ENCODE peak calls at places on chromosomes 5 and 9, in five cellular contexts. G is astrocyte, V is astrocyte of the cerebellum, F is hepatocyte, J is GM23338. W is an unnamed sample.

GRCh38 chr9:83511051-83511450 is 27.1 kb downstream of the FRMD3 start:
- DNase-seq in G (peak; percentile 11), V (no peak), F (no peak), J (no peak), W (no peak)

GRCh38 chr5:169424279-169424955 is 123.5 kb upstream of the SLIT3 start:
- DNase-seq in G (no peak), V (no peak), F (no peak), J (no peak), W (no peak)

GRCh38 chr5:77743181-77743580 is 33.0 kb downstream of the TBCA start:
- DNase-seq in G (peak; percentile 46), V (no peak), F (no peak), J (no peak), W (no peak)

GRCh38 chr9:91771027-91771426 is 179.0 kb downstream of the ROR2 start:
- DNase-seq in G (peak; percentile 92), V (peak; percentile 90), F (peak; percentile 72), J (peak; percentile 61), W (peak; percentile 46)

GRCh38 chr5:76801159-76801802 is 17.5 kb upstream of the F2RL1 start:
- DNase-seq in G (peak; percentile 94), V (peak; percentile 76), F (no peak), J (no peak), W (no peak)

GRCh38 chr9:130114741-130115140 is 57.5 kb upstream of the NCS1 start:
- DNase-seq in G (peak; percentile 52), V (no peak), F (no peak), J (no peak), W (no peak)

GRCh38 chr5:128216860-128217531 is 133.4 kb downstream of the SLC12A2 start:
- DNase-seq in G (peak; percentile 92), V (peak; percentile 99), F (no peak), J (no peak), W (no peak)

GRCh38 chr9:3751125-3751758 is 225.4 kb upstream of the RFX3 start:
- DNase-seq in G (peak; percentile 82), V (peak; percentile 96), F (no peak), J (peak; percentile 24), W (no peak)

GRCh38 chr9:93910598-93910997 is 44.6 kb downstream of the BARX1 start:
- DNase-seq in G (no peak), V (no peak), F (no peak), J (peak; percentile 24), W (no peak)

GRCh38 chr5:81631124-81631523 is 119.8 kb downstream of the SSBP2 start:
- DNase-seq in G (no peak), V (no peak), F (no peak), J (no peak), W (peak; percentile 63)

GRCh38 chr9:123266655-123267421 is 1.5 kb downstream of the STRBP start:
- DNase-seq in G (no peak), V (no peak), F (no peak), J (no peak), W (no peak)

GRCh38 chr5:61289241-61289640 is 42.8 kb upstream of the ZSWIM6 start:
- DNase-seq in G (no peak), V (no peak), F (no peak), J (peak; percentile 41), W (no peak)

GRCh38 chr9:119027901-119028699 is 341.1 kb downstream of the BRINP1 start:
- DNase-seq in G (no peak), V (no peak), F (no peak), J (peak; percentile 17), W (no peak)

GRCh38 chr5:36459191-36460135 is 146.9 kb upstream of the SLC1A3 start:
- DNase-seq in G (no peak), V (no peak), F (no peak), J (peak; percentile 69), W (no peak)
- TF ChIP-seq CTCF in G (no peak), V (peak; percentile 33), F (peak; percentile 31), J (peak; percentile 82), W (peak; percentile 40)

GRCh38 chr9:126612813-126613641 is 701 bp upstream of the LMX1B start:
- DNase-seq in G (no peak), V (no peak), F (no peak), J (peak; percentile 62), W (no peak)

GRCh38 chr9:126612329-126612812 is 1.4 kb upstream of the LMX1B start:
- DNase-seq in G (no peak), V (no peak), F (no peak), J (no peak), W (no peak)

GRCh38 chr9:126611188-126611587 is 2.5 kb upstream of the LMX1B start:
- DNase-seq in G (no peak), V (no peak), F (no peak), J (no peak), W (no peak)

GRCh38 chr9:126613656-126614055 is at the start of gene LMX1B:
- DNase-seq in G (peak; percentile 10), V (no peak), F (no peak), J (peak; percentile 89), W (no peak)

DNA sequence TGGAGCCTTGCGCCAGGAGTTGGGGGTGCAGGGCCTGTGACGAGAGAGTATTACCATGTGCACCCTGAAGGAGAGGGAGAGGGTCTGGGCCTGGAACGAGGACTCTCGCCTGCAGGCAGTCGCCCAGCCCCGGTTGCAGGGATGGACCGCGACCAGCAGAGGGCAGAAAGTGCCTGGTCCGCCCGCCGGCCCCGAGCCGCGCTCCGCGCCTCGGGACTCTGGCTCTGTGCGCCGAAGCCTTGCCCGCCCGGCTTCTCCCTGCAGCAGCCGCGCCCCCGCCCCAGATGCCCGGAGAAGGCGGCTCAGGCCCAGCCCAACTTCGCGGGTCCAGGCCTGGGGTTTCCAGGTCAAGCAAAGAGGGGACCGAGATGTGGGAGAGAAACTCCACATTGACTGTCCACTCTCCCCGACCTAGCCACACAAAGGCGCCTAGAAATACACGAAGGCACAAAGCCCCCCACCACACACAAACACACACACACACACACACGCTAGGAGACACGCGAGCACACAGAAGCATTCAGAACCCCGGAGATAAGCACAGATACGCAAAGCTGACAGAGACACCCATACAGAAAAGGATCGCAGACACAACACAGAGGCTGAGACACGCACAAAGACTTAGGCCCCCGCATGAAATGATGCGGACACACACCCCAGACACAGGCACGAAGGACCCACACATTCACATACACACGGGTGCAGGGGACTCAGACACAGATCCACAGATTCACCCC is 2.0 kb upstream of the LMX1B start:
- DNase-seq in G (peak; percentile 10), V (peak; percentile 8), F (peak; percentile 89), J (peak; percentile 90), W (no peak)
- H3K4me3 ChIP-seq in G (no peak overlapping the region), V (no peak overlapping the region), F (no peak overlapping the region), J (peak overlapping the region; percentile 58), W (no peak overlapping the region)

GRCh38 chr9:97954550-97954989 is 16.6 kb upstream of the HEMGN start:
- DNase-seq in G (peak; percentile 3), V (no peak), F (peak; percentile 60), J (peak; percentile 94), W (no peak)
- TF ChIP-seq CTCF in G (peak; percentile 43), V (peak; percentile 50), F (peak; percentile 50), J (peak; percentile 62), W (peak; percentile 74)

GRCh38 chr5:120778491-120779293 is 314.6 kb downstream of the PRR16 start:
- DNase-seq in G (peak; percentile 87), V (peak; percentile 70), F (no peak), J (no peak), W (peak; percentile 55)
- H3K4me3 ChIP-seq in G (peak overlapping the region; percentile 48), V (peak overlapping the region; percentile 13), F (no peak overlapping the region), J (no peak overlapping the region), W (no peak overlapping the region)

W was measured in retinal pigment epithelial cell.